ENCODE peak calls at places on chromosomes 5 and 9, in eight cellular contexts. V, C, E, T, Q, N, X and F are unnamed samples. For H3K4me1 and H3K27me3, the result is how much of the 10 kb centered on the place peaks cover.

GRCh38 chr5:62560786-62561185 is 17.8 kb upstream of the LRRC70 start:
- DNase-seq in V (no peak), C (no peak), E (no peak), T (no peak), Q (no peak), N (no peak), X (no peak), F (no peak)

GRCh38 chr5:2212481-2212880 is 329.8 kb upstream of the IRX4 start:
- DNase-seq in V (no peak), C (no peak), E (no peak), T (no peak), Q (no peak), N (no peak), X (no peak), F (no peak)

GRCh38 chr5:56406838-56407237 is 173.7 kb upstream of the ANKRD55 start:
- DNase-seq in V (no peak), C (no peak), E (no peak), T (no peak), Q (no peak), N (no peak), X (no peak), F (no peak)

GRCh38 chr9:27726244-27727141 is 153.2 kb upstream of the C9orf72 start:
- DNase-seq in V (peak), C (peak), E (peak), T (peak), Q (no peak), N (peak), X (peak), F (no peak)

GRCh38 chr5:132008163-132008473 is 3.3 kb downstream of the ACSL6 start:
- DNase-seq in V (no peak), C (no peak), E (no peak), T (no peak), Q (no peak), N (no peak), X (no peak), F (no peak)

GRCh38 chr9:84070590-84070989 is 90.0 kb downstream of the RMI1 start:
- DNase-seq in V (no peak), C (no peak), E (no peak), T (no peak), Q (no peak), N (no peak), X (no peak), F (no peak)

GRCh38 chr9:2934241-2934650 is 90.4 kb upstream of the PUM3 start:
- DNase-seq in V (no peak), C (no peak), E (no peak), T (no peak), Q (no peak), N (no peak), X (no peak), F (no peak)

GRCh38 chr9:97557606-97558095 is 56.2 kb downstream of the TMOD1 start:
- DNase-seq in V (no peak), C (peak), E (peak), T (peak), Q (no peak), N (no peak), X (peak), F (peak)

GRCh38 chr5:124996764-124997077 is 250.3 kb upstream of the ZNF608 start:
- DNase-seq in V (peak), C (no peak), E (no peak), T (no peak), Q (peak), N (no peak), X (no peak), F (no peak)

GRCh38 chr5:94908889-94909480 is 290.5 kb downstream of the SLF1 start:
- DNase-seq in V (peak), C (no peak), E (no peak), T (no peak), Q (no peak), N (peak), X (no peak), F (no peak)

GRCh38 chr5:180050106-180050929 is 21.2 kb downstream of the RNF130 start:
- DNase-seq in V (no peak), C (no peak), E (no peak), T (no peak), Q (no peak), N (no peak), X (no peak), F (no peak)

GRCh38 chr5:140018096-140018481 is 25.0 kb downstream of the NRG2 start:
- DNase-seq in V (no peak), C (no peak), E (no peak), T (no peak), Q (no peak), N (no peak), X (no peak), F (no peak)

GRCh38 chr9:137816531-137817235 is 60.9 kb upstream of the CACNA1B start:
- DNase-seq in V (no peak), C (peak), E (no peak), T (no peak), Q (no peak), N (no peak), X (no peak), F (peak)

GRCh38 chr5:963310-963672 is 45.3 kb upstream of the NKD2 start:
- DNase-seq in V (no peak), C (no peak), E (no peak), T (no peak), Q (no peak), N (no peak), X (no peak), F (no peak)

GRCh38 chr5:168364738-168365550 is 73.5 kb downstream of the WWC1 start:
- DNase-seq in V (peak), C (no peak), E (no peak), T (peak), Q (peak), N (no peak), X (no peak), F (peak)

GRCh38 chr9:97501177-97501971 is at the start of gene TMOD1:
- DNase-seq in V (peak), C (peak), E (peak), T (peak), Q (peak), N (no peak), X (peak), F (peak)

GRCh38 chr5:168366124-168366523 is 74.7 kb downstream of the WWC1 start:
- DNase-seq in V (peak), C (no peak), E (no peak), T (no peak), Q (peak), N (no peak), X (no peak), F (no peak)

GRCh38 chr9:130477564-130477963 is 32.8 kb downstream of the ASS1 start:
- DNase-seq in V (no peak), C (no peak), E (no peak), T (no peak), Q (no peak), N (no peak), X (no peak), F (no peak)
- H3K4me1 ChIP-seq in V (under half), C (under half), E (under half), T (under half), Q (under half), N (under half), X (under half), F (under half)

GRCh38 chr5:41410737-41411136 is 99.7 kb downstream of the PLCXD3 start:
- DNase-seq in V (peak), C (no peak), E (no peak), T (no peak), Q (no peak), N (no peak), X (no peak), F (no peak)
- H3K27ac ChIP-seq in V (peak), C (no peak), E (no peak), T (no peak), Q (no peak), N (no peak), X (peak), F (no peak)

GRCh38 chr5:136674178-136674577 is 308.8 kb upstream of the TRPC7 start:
- DNase-seq in V (no peak), C (no peak), E (no peak), T (no peak), Q (no peak), N (no peak), X (no peak), F (no peak)
- H3K27me3 ChIP-seq in V (under half), C (under half), E (under half), T (under half), Q (under half), N (under half), X (under half), F (under half)

GRCh38 chr9:126854734-126855133 is 5.7 kb upstream of the ZBTB34 start:
- DNase-seq in V (no peak), C (no peak), E (no peak), T (peak), Q (no peak), N (no peak), X (no peak), F (no peak)

GRCh38 chr9:126859111-126859510 is 1.3 kb upstream of the ZBTB34 start:
- DNase-seq in V (no peak), C (no peak), E (no peak), T (no peak), Q (no peak), N (no peak), X (no peak), F (no peak)

GRCh38 chr9:126853667-126854066 is 6.8 kb upstream of the ZBTB34 start:
- DNase-seq in V (no peak), C (no peak), E (no peak), T (no peak), Q (peak), N (no peak), X (no peak), F (no peak)

GRCh38 chr9:126857261-126857960 is 3.0 kb upstream of the ZBTB34 start:
- DNase-seq in V (no peak), C (no peak), E (no peak), T (peak), Q (no peak), N (no peak), X (no peak), F (no peak)

DNA sequence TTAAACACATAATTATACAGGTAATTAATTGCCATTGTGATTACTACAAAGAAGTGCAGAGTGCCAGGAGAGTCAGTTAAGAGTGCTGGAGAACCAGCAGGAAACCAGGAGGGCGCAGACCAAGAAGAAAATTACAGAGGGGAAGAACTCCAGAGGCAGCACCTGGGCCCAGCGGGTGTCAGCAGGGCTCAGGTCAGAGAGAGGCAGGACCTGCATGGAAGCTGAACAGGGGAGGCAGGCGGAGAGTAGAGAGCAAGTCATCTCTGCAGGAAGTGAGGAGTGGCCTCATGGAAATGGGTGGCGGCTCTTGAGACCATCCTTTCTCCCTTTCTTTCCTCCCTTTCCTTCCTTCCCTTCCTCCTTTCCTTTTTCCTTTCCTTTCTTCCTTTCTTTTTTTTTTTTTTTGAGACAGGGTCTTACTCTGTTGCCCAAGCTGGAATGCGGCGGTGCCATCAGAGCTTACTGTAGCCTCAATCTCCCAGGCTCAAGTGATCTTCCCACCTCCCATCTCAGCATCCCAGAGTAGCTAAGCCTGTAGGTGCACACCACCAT is 4.0 kb upstream of the ZBTB34 start:
- DNase-seq in V (no peak), C (no peak), E (no peak), T (no peak), Q (no peak), N (no peak), X (no peak), F (no peak)
- H3K4me1 ChIP-seq in V (under half), C (under half), E (under half), T (under half), Q (under half), N (under half), X (under half), F (under half)

GRCh38 chr5:36156619-36157018 is 4.7 kb downstream of the SKP2 start:
- DNase-seq in V (peak), C (no peak), E (no peak), T (no peak), Q (no peak), N (no peak), X (no peak), F (no peak)
- H3K27ac ChIP-seq in V (peak), C (no peak), E (no peak), T (no peak), Q (no peak), N (no peak), X (no peak), F (no peak)

GRCh38 chr9:6763244-6763643 is 5.5 kb downstream of the KDM4C start:
- DNase-seq in V (no peak), C (no peak), E (no peak), T (no peak), Q (no peak), N (no peak), X (no peak), F (no peak)
- H3K27me3 ChIP-seq in V (under half), C (under half), E (under half), T (under half), Q (under half), N (under half), X (under half), F (under half)

GRCh38 chr9:81652058-81652457 is 37.3 kb downstream of the TLE1 start:
- DNase-seq in V (no peak), C (no peak), E (no peak), T (no peak), Q (no peak), N (no peak), X (no peak), F (no peak)
- H3K4me1 ChIP-seq in V (under half), C (under half), E (under half), T (under half), Q (under half), N (under half), X (under half), F (under half)

GRCh38 chr9:136656339-136656738 is 6.4 kb upstream of the EGFL7 start:
- DNase-seq in V (no peak), C (no peak), E (no peak), T (no peak), Q (no peak), N (no peak), X (no peak), F (no peak)

GRCh38 chr9:136655244-136656225 is 7.2 kb upstream of the EGFL7 start:
- DNase-seq in V (no peak), C (no peak), E (peak), T (no peak), Q (no peak), N (no peak), X (no peak), F (peak)

GRCh38 chr9:136656795-136657611 is 5.7 kb upstream of the EGFL7 start:
- DNase-seq in V (no peak), C (no peak), E (no peak), T (no peak), Q (no peak), N (no peak), X (no peak), F (peak)

GRCh38 chr9:136653323-136654064 is 9.2 kb upstream of the EGFL7 start:
- DNase-seq in V (no peak), C (no peak), E (no peak), T (no peak), Q (no peak), N (no peak), X (peak), F (no peak)

GRCh38 chr9:136654820-136655219 is 7.9 kb upstream of the EGFL7 start:
- DNase-seq in V (no peak), C (no peak), E (no peak), T (no peak), Q (no peak), N (no peak), X (no peak), F (no peak)
- H3K27ac ChIP-seq in V (no peak), C (peak), E (no peak), T (no peak), Q (no peak), N (no peak), X (peak), F (peak)